ENCODE peak calls at places on chromosome 7, in seven cellular contexts. One of them, this sample, is unnamed.

GRCh38 chr7:157002819-157003421 is 7.5 kb downstream of the MNX1 start:
- DNase-seq in endothelial cell of umbilical vein: no peak
- DNase-seq in A549: no peak
- DNase-seq in HCT116: no peak
- DNase-seq in HepG2: no peak
- DNase-seq in H1: peak; percentile 73
- DNase-seq in GM12878: no peak
- DNase-seq in this sample: no peak

GRCh38 chr7:5602734-5603133 is 178.7 kb downstream of the RNF216 start:
- DNase-seq in endothelial cell of umbilical vein: no peak
- DNase-seq in A549: no peak
- DNase-seq in HCT116: no peak
- DNase-seq in HepG2: no peak
- DNase-seq in H1: no peak
- DNase-seq in GM12878: no peak
- DNase-seq in this sample: no peak

GRCh38 chr7:65840446-65840845 is 32.4 kb upstream of the VKORC1L1 start:
- DNase-seq in endothelial cell of umbilical vein: no peak
- DNase-seq in A549: no peak
- DNase-seq in HCT116: peak; percentile 43
- DNase-seq in HepG2: no peak
- DNase-seq in H1: no peak
- DNase-seq in GM12878: peak; percentile 39
- DNase-seq in this sample: peak; percentile 32

GRCh38 chr7:14321947-14322346 is 332.5 kb upstream of the ETV1 start:
- DNase-seq in endothelial cell of umbilical vein: no peak
- DNase-seq in A549: no peak
- DNase-seq in HCT116: no peak
- DNase-seq in HepG2: no peak
- DNase-seq in H1: no peak
- DNase-seq in GM12878: no peak
- DNase-seq in this sample: no peak

GRCh38 chr7:121395494-121395960 is 581 bp downstream of the FAM3C start:
- DNase-seq in endothelial cell of umbilical vein: peak; percentile 36
- DNase-seq in A549: peak; percentile 9
- DNase-seq in HCT116: no peak
- DNase-seq in HepG2: peak; percentile 7
- DNase-seq in H1: no peak
- DNase-seq in GM12878: no peak
- DNase-seq in this sample: peak; percentile 68

GRCh38 chr7:39951156-39951942 is 1.3 kb downstream of the CDK13 start:
- DNase-seq in endothelial cell of umbilical vein: peak; percentile 73
- DNase-seq in A549: peak; percentile 77
- DNase-seq in HCT116: no peak
- DNase-seq in HepG2: peak; percentile 47
- DNase-seq in H1: peak; percentile 78
- DNase-seq in GM12878: no peak
- DNase-seq in this sample: peak; percentile 93

GRCh38 chr7:76352193-76352592 is 6.6 kb downstream of the YWHAG start:
- DNase-seq in endothelial cell of umbilical vein: no peak
- DNase-seq in A549: no peak
- DNase-seq in HCT116: no peak
- DNase-seq in HepG2: no peak
- DNase-seq in H1: no peak
- DNase-seq in GM12878: no peak
- DNase-seq in this sample: no peak

GRCh38 chr7:4944939-4945338 is 14.0 kb downstream of the MMD2 start:
- DNase-seq in endothelial cell of umbilical vein: no peak
- DNase-seq in A549: no peak
- DNase-seq in HCT116: no peak
- DNase-seq in HepG2: no peak
- DNase-seq in H1: no peak
- DNase-seq in GM12878: no peak
- DNase-seq in this sample: no peak

GRCh38 chr7:17941171-17941490 is 837 bp upstream of the SNX13 start:
- DNase-seq in endothelial cell of umbilical vein: no peak
- DNase-seq in A549: peak; percentile 9
- DNase-seq in HCT116: no peak
- DNase-seq in HepG2: peak; percentile 18
- DNase-seq in H1: no peak
- DNase-seq in GM12878: no peak
- DNase-seq in this sample: no peak

GRCh38 chr7:142876991-142877910 is 8.3 kb downstream of the TRPV6 start:
- DNase-seq in endothelial cell of umbilical vein: no peak
- DNase-seq in A549: no peak
- DNase-seq in HCT116: no peak
- DNase-seq in HepG2: no peak
- DNase-seq in H1: no peak
- DNase-seq in GM12878: no peak
- DNase-seq in this sample: no peak

GRCh38 chr7:90621130-90621891 is 25.2 kb downstream of the CDK14 start:
- DNase-seq in endothelial cell of umbilical vein: no peak
- DNase-seq in A549: no peak
- DNase-seq in HCT116: no peak
- DNase-seq in HepG2: no peak
- DNase-seq in H1: no peak
- DNase-seq in GM12878: no peak
- DNase-seq in this sample: peak; percentile 25

GRCh38 chr7:141354251-141354650 is 197.0 kb upstream of the AGK start:
- DNase-seq in endothelial cell of umbilical vein: peak; percentile 66
- DNase-seq in A549: no peak
- DNase-seq in HCT116: no peak
- DNase-seq in HepG2: no peak
- DNase-seq in H1: no peak
- DNase-seq in GM12878: no peak
- DNase-seq in this sample: no peak

GRCh38 chr7:99469381-99470065 is 3.2 kb upstream of the ZNF789 start:
- DNase-seq in endothelial cell of umbilical vein: no peak
- DNase-seq in A549: peak; percentile 38
- DNase-seq in HCT116: no peak
- DNase-seq in HepG2: peak; percentile 31
- DNase-seq in H1: no peak
- DNase-seq in GM12878: no peak
- DNase-seq in this sample: no peak

GRCh38 chr7:158389514-158390425 is 197.9 kb downstream of the PTPRN2 start:
- DNase-seq in endothelial cell of umbilical vein: no peak
- DNase-seq in A549: no peak
- DNase-seq in HCT116: no peak
- DNase-seq in HepG2: no peak
- DNase-seq in H1: no peak
- DNase-seq in GM12878: no peak
- DNase-seq in this sample: no peak

GRCh38 chr7:26603631-26604030 is 260.8 kb downstream of the SKAP2 start:
- DNase-seq in endothelial cell of umbilical vein: no peak
- DNase-seq in A549: peak; percentile 17
- DNase-seq in HCT116: peak; percentile 81
- DNase-seq in HepG2: no peak
- DNase-seq in H1: no peak
- DNase-seq in GM12878: no peak
- DNase-seq in this sample: no peak

GRCh38 chr7:69114374-69114773 is 483.9 kb upstream of the AUTS2 start:
- DNase-seq in endothelial cell of umbilical vein: no peak
- DNase-seq in A549: no peak
- DNase-seq in HCT116: no peak
- DNase-seq in HepG2: no peak
- DNase-seq in H1: no peak
- DNase-seq in GM12878: no peak
- DNase-seq in this sample: no peak

GRCh38 chr7:82633592-82633991 is 190.0 kb upstream of the CACNA2D1 start:
- DNase-seq in endothelial cell of umbilical vein: no peak
- DNase-seq in A549: no peak
- DNase-seq in HCT116: no peak
- DNase-seq in HepG2: no peak
- DNase-seq in H1: no peak
- DNase-seq in GM12878: no peak
- DNase-seq in this sample: no peak

GRCh38 chr7:14999331-14999730 is 96.8 kb upstream of the DGKB start:
- DNase-seq in endothelial cell of umbilical vein: no peak
- DNase-seq in A549: no peak
- DNase-seq in HCT116: no peak
- DNase-seq in HepG2: no peak
- DNase-seq in H1: no peak
- DNase-seq in GM12878: no peak
- DNase-seq in this sample: peak; percentile 79

GRCh38 chr7:95309951-95310350 is 14.4 kb downstream of the PON1 start:
- DNase-seq in endothelial cell of umbilical vein: no peak
- DNase-seq in A549: no peak
- DNase-seq in HCT116: no peak
- DNase-seq in HepG2: no peak
- DNase-seq in H1: no peak
- DNase-seq in GM12878: no peak
- DNase-seq in this sample: no peak
- TF ChIP-seq POLR2A in endothelial cell of umbilical vein: no peak
- TF ChIP-seq POLR2A in A549: no peak
- TF ChIP-seq POLR2A in HCT116: no peak
- TF ChIP-seq POLR2A in HepG2: no peak
- TF ChIP-seq POLR2A in H1: no peak
- TF ChIP-seq POLR2A in GM12878: no peak
- TF ChIP-seq POLR2A in this sample: no peak

GRCh38 chr7:38907066-38907465 is 1.9 kb downstream of the VPS41 start:
- DNase-seq in endothelial cell of umbilical vein: no peak
- DNase-seq in A549: no peak
- DNase-seq in HCT116: no peak
- DNase-seq in HepG2: no peak
- DNase-seq in H1: no peak
- DNase-seq in GM12878: no peak
- DNase-seq in this sample: peak; percentile 38

GRCh38 chr7:38908759-38909335 is at the start of gene VPS41:
- DNase-seq in endothelial cell of umbilical vein: peak; percentile 75
- DNase-seq in A549: peak; percentile 75
- DNase-seq in HCT116: peak; percentile 60
- DNase-seq in HepG2: peak; percentile 76
- DNase-seq in H1: peak; percentile 80
- DNase-seq in GM12878: peak; percentile 51
- DNase-seq in this sample: peak; percentile 80

GRCh38 chr7:38905026-38905759 is 3.8 kb downstream of the VPS41 start:
- DNase-seq in endothelial cell of umbilical vein: no peak
- DNase-seq in A549: no peak
- DNase-seq in HCT116: no peak
- DNase-seq in HepG2: no peak
- DNase-seq in H1: no peak
- DNase-seq in GM12878: no peak
- DNase-seq in this sample: no peak

DNA sequence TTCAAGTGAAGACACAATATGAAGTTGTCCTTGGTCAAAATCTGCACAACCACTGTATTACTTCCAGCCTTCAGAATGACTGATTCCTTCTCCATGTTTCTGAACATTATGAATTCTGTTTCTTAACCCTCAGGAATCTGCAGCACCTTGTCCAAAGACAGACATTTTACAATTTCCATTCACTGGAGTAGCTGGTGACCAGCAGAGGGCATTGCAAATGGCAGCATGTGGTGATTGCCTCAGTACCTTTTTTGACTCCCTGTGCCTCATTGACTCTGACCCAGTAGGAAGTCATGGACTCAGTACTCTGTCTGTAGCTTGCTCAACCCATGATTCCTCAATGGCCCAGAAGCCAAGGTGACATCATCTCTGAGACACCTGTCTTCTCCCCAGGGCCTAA is 879 bp upstream of the VPS41 start:
- DNase-seq in endothelial cell of umbilical vein: no peak
- DNase-seq in A549: no peak
- DNase-seq in HCT116: no peak
- DNase-seq in HepG2: no peak
- DNase-seq in H1: no peak
- DNase-seq in GM12878: no peak
- DNase-seq in this sample: peak; percentile 12
- TF ChIP-seq CTCF in endothelial cell of umbilical vein: no peak
- TF ChIP-seq CTCF in A549: no peak
- TF ChIP-seq CTCF in HCT116: peak; percentile 38
- TF ChIP-seq CTCF in HepG2: no peak
- TF ChIP-seq CTCF in H1: no peak
- TF ChIP-seq CTCF in GM12878: no peak
- TF ChIP-seq CTCF in this sample: peak; percentile 22

DNA sequence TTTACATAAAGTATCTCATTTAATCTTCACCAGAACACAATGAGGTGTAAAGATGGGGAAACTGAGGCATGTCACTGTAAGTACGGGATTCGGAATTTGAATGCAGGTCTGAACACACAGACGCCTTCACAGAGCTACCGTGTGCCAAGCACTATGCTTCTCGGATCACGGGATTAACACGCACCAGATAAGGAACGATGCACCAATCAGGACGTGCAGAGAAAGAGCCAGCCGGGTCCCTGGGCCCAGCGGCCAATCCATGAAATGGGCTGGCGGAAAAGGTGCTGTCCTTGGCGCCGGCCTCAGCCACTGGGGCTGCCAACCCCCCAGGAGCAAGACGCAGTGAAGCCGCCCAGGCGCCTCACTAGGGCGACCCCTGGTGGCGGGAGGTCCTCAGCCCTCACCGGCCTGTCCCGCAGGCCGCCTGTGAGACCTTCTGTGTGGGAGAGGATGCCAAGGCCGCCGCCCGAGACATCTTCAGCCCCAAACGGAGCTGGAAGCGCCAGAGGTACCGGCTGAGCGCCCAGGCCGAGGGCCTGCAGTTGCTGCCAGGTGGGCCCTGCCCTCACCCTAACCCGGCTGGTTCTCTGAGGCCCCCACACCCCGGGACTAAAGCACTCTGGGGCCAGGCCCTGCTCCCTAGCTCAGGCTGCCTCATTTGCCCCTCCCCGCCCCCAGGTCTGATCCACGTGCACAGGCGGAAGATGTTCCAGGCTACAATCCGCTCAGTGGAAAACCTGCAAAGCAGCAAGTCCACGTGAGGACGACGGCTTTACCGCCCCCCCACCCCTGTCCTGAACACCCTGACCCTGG is 15.6 kb downstream of the ATG9B start:
- DNase-seq in endothelial cell of umbilical vein: peak; percentile 62
- DNase-seq in A549: peak; percentile 50
- DNase-seq in HCT116: peak; percentile 87
- DNase-seq in HepG2: peak; percentile 47
- DNase-seq in H1: peak; percentile 99
- DNase-seq in GM12878: peak; percentile 39
- DNase-seq in this sample: peak; percentile 82
- TF ChIP-seq MAX in endothelial cell of umbilical vein: no peak
- TF ChIP-seq MAX in A549: no peak
- TF ChIP-seq MAX in HCT116: no peak
- TF ChIP-seq MAX in HepG2: peak; percentile 58
- TF ChIP-seq MAX in H1: peak; percentile 58
- TF ChIP-seq MAX in GM12878: no peak
- TF ChIP-seq MAX in this sample: no peak

GRCh38 chr7:3436746-3437145 is 135.7 kb downstream of the SDK1 start:
- DNase-seq in endothelial cell of umbilical vein: peak; percentile 74
- DNase-seq in A549: peak; percentile 37
- DNase-seq in HCT116: no peak
- DNase-seq in HepG2: no peak
- DNase-seq in H1: no peak
- DNase-seq in GM12878: no peak
- DNase-seq in this sample: no peak
- TF ChIP-seq POLR2A in endothelial cell of umbilical vein: peak; percentile 63
- TF ChIP-seq POLR2A in A549: no peak
- TF ChIP-seq POLR2A in HCT116: no peak
- TF ChIP-seq POLR2A in HepG2: no peak
- TF ChIP-seq POLR2A in H1: no peak
- TF ChIP-seq POLR2A in GM12878: no peak
- TF ChIP-seq POLR2A in this sample: no peak

This sample was measured in NB4.